ENCODE peak calls at places on chromosome 20, in six cellular contexts. J, W, M, S, H and L are unnamed samples.

GRCh38 chr20:39532205-39532604 is 570.1 kb downstream of the DHX35 start:
- DNase-seq in H (no peak), S (no peak), J (no peak), M (peak; percentile 9), W (no peak), L (no peak)

GRCh38 chr20:59032713-59033059 is 551 bp upstream of the ATP5F1E start:
- DNase-seq in M (no peak), W (no peak), H (no peak), S (no peak), J (no peak), L (no peak)

GRCh38 chr20:60583741-60584140 is 625.5 kb downstream of the CDH26 start:
- DNase-seq in J (no peak), W (no peak), H (no peak), S (no peak), M (no peak), L (no peak)

GRCh38 chr20:44701116-44701865 is 13.9 kb upstream of the CCN5 start:
- DNase-seq in M (no peak), S (no peak), W (no peak), J (no peak), H (no peak), L (no peak)

GRCh38 chr20:22414354-22414753 is 170.0 kb downstream of the FOXA2 start:
- DNase-seq in J (no peak), W (peak; percentile 3), H (no peak), M (no peak), S (no peak), L (no peak)

GRCh38 chr20:53845980-53846379 is 224.4 kb downstream of the BCAS1 start:
- DNase-seq in W (no peak), M (no peak), S (no peak), H (no peak), J (no peak), L (no peak)

GRCh38 chr20:19539191-19539590 is 218.9 kb upstream of the RIN2 start:
- DNase-seq in W (no peak), S (no peak), H (no peak), M (no peak), J (no peak), L (no peak)

GRCh38 chr20:11687546-11688292 is 230.0 kb upstream of the BTBD3 start:
- DNase-seq in J (no peak), M (no peak), H (no peak), S (no peak), W (no peak), L (no peak)

GRCh38 chr20:36262440-36262839 is 26.2 kb downstream of the AAR2 start:
- DNase-seq in S (no peak), J (no peak), M (no peak), H (no peak), W (no peak), L (no peak)

GRCh38 chr20:41293269-41294037 is 24.1 kb downstream of the ZHX3 start:
- DNase-seq in S (no peak), W (no peak), J (no peak), M (no peak), H (peak; percentile 56), L (no peak)

GRCh38 chr20:56995635-56996075 is 270.8 kb downstream of the BMP7 start:
- DNase-seq in H (no peak), W (no peak), S (no peak), M (no peak), J (peak; percentile 67), L (no peak)

GRCh38 chr20:58233881-58234528 is 5.6 kb upstream of the ANKRD60 start:
- DNase-seq in S (no peak), W (no peak), M (peak; percentile 31), H (no peak), J (no peak), L (no peak)

GRCh38 chr20:44637490-44638372 is 13.8 kb downstream of the ADA start:
- DNase-seq in H (no peak), M (no peak), W (no peak), J (peak; percentile 42), S (no peak), L (no peak)

GRCh38 chr20:48826883-48827771 is 672 bp downstream of the PREX1 start:
- DNase-seq in J (peak; percentile 91), S (peak; percentile 60), M (peak; percentile 19), H (no peak), W (no peak), L (no peak)

GRCh38 chr20:48823960-48824497 is 3.8 kb downstream of the PREX1 start:
- DNase-seq in M (no peak), W (peak; percentile 60), S (no peak), H (no peak), J (no peak), L (no peak)

GRCh38 chr20:48824830-48825550 is 2.8 kb downstream of the PREX1 start:
- DNase-seq in H (no peak), S (no peak), M (no peak), J (no peak), W (no peak), L (no peak)

GRCh38 chr20:48825551-48825885 is 2.3 kb downstream of the PREX1 start:
- DNase-seq in J (no peak), S (no peak), H (no peak), M (no peak), W (no peak), L (no peak)

DNA sequence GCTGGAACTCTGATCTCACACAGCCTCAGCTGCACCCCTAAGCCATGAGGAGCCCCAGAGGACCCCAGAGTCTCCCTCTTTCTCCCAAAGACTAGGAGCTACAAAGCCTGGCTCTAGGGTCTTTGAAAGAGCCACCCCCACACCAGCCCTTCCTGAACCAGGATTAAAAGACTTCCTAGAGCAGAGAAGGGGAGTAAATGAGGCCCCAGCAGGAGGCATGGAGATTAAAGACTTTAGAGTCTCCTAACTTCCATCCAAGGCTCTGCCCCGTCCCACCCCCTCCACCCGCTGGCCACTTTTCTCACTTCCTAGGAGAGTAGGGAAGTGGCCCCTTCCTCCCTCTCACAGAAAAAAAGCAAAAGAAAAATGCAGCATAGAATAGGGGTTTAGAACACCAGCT is 1.7 kb downstream of the PREX1 start:
- DNase-seq in J (no peak), W (no peak), M (no peak), S (no peak), H (no peak), L (no peak)
- H3K4me3 ChIP-seq in J (peak overlapping the region; percentile 42), W (no peak overlapping the region), M (peak overlapping the region; percentile 53), S (peak overlapping the region; percentile 75), H (peak overlapping the region; percentile 77), L (peak overlapping the region; percentile 60)

GRCh38 chr20:38063911-38064310 is 30.4 kb downstream of the RPRD1B start:
- DNase-seq in W (no peak), S (no peak), J (no peak), H (no peak), M (no peak), L (no peak)

GRCh38 chr20:38061109-38061508 is 27.6 kb downstream of the RPRD1B start:
- DNase-seq in M (no peak), S (no peak), W (no peak), H (no peak), J (no peak), L (no peak)

GRCh38 chr20:38066969-38067716 is 33.6 kb downstream of the RPRD1B start:
- DNase-seq in M (no peak), W (no peak), J (no peak), H (no peak), S (no peak), L (no peak)

GRCh38 chr20:38067717-38068365 is 34.3 kb downstream of the RPRD1B start:
- DNase-seq in J (no peak), M (no peak), S (no peak), H (no peak), W (no peak), L (no peak)

GRCh38 chr20:38065764-38066375 is 32.3 kb downstream of the RPRD1B start:
- DNase-seq in W (no peak), S (no peak), M (no peak), H (no peak), J (no peak), L (no peak)
- H3K4me3 ChIP-seq in W (no peak overlapping the region), S (no peak overlapping the region), M (no peak overlapping the region), H (no peak overlapping the region), J (no peak overlapping the region), L (no peak overlapping the region)

DNA sequence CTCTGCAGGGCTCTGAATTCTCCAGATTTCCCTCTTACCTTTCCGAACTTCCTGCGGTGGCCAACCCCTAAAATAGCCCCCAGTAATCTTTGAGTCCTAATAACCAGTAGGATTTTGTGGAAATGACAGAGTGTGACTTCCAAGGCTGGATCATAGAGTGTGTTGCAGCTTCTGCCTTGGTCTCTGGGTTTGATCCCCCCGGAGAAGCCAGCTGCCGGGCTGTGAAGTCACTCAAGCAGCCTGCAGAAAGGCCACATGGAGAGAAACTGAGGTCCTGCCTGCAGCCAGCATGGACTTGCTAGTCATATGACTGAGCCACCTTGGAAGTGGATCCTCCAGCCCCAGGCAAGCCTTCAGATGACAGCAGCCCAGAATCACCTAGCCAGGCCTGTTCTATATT is 46.3 kb upstream of the SCRT2 start:
- DNase-seq in M (no peak), H (no peak), S (no peak), J (no peak), W (no peak), L (no peak)
- H3K4me3 ChIP-seq in M (no peak overlapping the region), H (no peak overlapping the region), S (no peak overlapping the region), J (no peak overlapping the region), W (no peak overlapping the region), L (no peak overlapping the region)

DNA sequence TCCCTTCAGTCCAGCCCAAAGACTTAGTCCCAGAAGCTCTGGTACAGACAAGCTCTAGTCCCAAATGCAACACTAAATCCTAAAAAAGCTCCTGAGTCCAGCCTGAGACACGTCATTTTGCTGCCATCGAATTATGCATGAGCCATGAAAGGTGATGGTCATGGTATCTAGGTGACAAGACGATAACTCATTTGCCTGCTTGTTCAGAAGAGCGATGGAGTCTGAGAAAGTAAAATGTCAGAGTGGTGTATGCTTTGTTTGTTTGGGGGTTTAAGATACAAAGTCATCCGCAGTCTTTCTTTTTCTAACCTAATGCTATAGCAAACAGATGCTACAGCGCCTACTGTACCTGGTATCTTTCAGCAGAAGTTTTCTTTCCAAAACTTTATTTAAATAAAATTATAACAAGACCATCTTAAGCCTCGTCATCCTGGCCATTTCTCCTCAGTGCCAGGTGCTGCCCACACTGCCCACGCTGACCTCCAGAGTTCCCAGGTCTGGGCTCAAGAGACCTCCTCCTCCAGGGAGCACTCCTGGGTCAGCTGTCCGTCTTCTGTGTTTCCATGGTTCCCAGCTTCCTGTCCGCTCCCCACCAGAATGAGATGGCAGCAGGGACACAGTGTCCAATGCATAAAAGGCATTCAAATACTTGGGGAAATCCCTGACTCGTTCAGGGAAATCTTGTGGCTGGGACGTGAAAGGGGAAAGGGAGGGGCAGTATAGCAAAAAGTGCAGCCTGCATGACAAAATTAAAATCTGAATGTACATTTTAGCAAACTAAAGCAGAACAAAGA is 54.5 kb downstream of the SLC23A2 start:
- DNase-seq in S (no peak), W (no peak), H (no peak), J (no peak), M (no peak), L (no peak)
- H3K4me3 ChIP-seq in S (no peak overlapping the region), W (no peak overlapping the region), H (no peak overlapping the region), J (no peak overlapping the region), M (no peak overlapping the region), L (no peak overlapping the region)